ENCODE peak calls at places on chromosomes 12 and 14, in four cellular contexts. One of them, this sample, is unnamed.

GRCh38 chr12:40152783-40153383 is 47.0 kb upstream of the SLC2A13 start:
- DNase-seq in GM12878: no peak
- DNase-seq in K562: peak; percentile 9
- DNase-seq in H1: no peak
- DNase-seq in this sample: peak; percentile 32

GRCh38 chr14:94906577-94906976 is 136.7 kb upstream of the GSC start:
- DNase-seq in GM12878: no peak
- DNase-seq in K562: no peak
- DNase-seq in H1: no peak
- DNase-seq in this sample: no peak

GRCh38 chr12:64937466-64937865 is 113.0 kb downstream of the TBC1D30 start:
- DNase-seq in GM12878: no peak
- DNase-seq in K562: no peak
- DNase-seq in H1: no peak
- DNase-seq in this sample: no peak

GRCh38 chr12:56980941-56981530 is 23.6 kb upstream of the RDH16 start:
- DNase-seq in GM12878: no peak
- DNase-seq in K562: no peak
- DNase-seq in H1: no peak
- DNase-seq in this sample: no peak

GRCh38 chr12:51865757-51866270 is 17.3 kb upstream of the FIGNL2 start:
- DNase-seq in GM12878: no peak
- DNase-seq in K562: no peak
- DNase-seq in H1: no peak
- DNase-seq in this sample: no peak

GRCh38 chr14:65280653-65281052 is 131.9 kb upstream of the FUT8 start:
- DNase-seq in GM12878: no peak
- DNase-seq in K562: no peak
- DNase-seq in H1: no peak
- DNase-seq in this sample: no peak

GRCh38 chr12:109554761-109555160 is 18.5 kb downstream of the MMAB start:
- DNase-seq in GM12878: no peak
- DNase-seq in K562: no peak
- DNase-seq in H1: no peak
- DNase-seq in this sample: no peak

GRCh38 chr14:38254565-38255407 is 1.1 kb downstream of the CLEC14A start:
- DNase-seq in GM12878: no peak
- DNase-seq in K562: no peak
- DNase-seq in H1: peak; percentile 19
- DNase-seq in this sample: no peak

GRCh38 chr12:98894412-98895085 is 249.5 kb downstream of the APAF1 start:
- DNase-seq in GM12878: no peak
- DNase-seq in K562: no peak
- DNase-seq in H1: no peak
- DNase-seq in this sample: no peak

GRCh38 chr14:90870950-90871604 is 54.8 kb upstream of the TTC7B start:
- DNase-seq in GM12878: no peak
- DNase-seq in K562: no peak
- DNase-seq in H1: no peak
- DNase-seq in this sample: peak; percentile 6

GRCh38 chr12:52221912-52222457 is 11.1 kb upstream of the KRT7 start:
- DNase-seq in GM12878: no peak
- DNase-seq in K562: peak; percentile 45
- DNase-seq in H1: peak; percentile 44
- DNase-seq in this sample: peak; percentile 25

GRCh38 chr12:120496353-120497340 is 734 bp downstream of the DYNLL1 start:
- DNase-seq in GM12878: no peak
- DNase-seq in K562: peak; percentile 82
- DNase-seq in H1: no peak
- DNase-seq in this sample: peak; percentile 56

GRCh38 chr12:54991161-54991991 is 6.8 kb upstream of the TESPA1 start:
- DNase-seq in GM12878: peak; percentile 56
- DNase-seq in K562: no peak
- DNase-seq in H1: no peak
- DNase-seq in this sample: no peak

GRCh38 chr14:31025335-31026075 is at the start of gene AP4S1:
- DNase-seq in GM12878: no peak
- DNase-seq in K562: peak; percentile 37
- DNase-seq in H1: no peak
- DNase-seq in this sample: no peak

GRCh38 chr12:113537751-113538087 is 66.0 kb upstream of the LHX5 start:
- DNase-seq in GM12878: no peak
- DNase-seq in K562: no peak
- DNase-seq in H1: no peak
- DNase-seq in this sample: no peak

GRCh38 chr14:89911018-89911919 is 43.3 kb downstream of the EFCAB11 start:
- DNase-seq in GM12878: no peak
- DNase-seq in K562: no peak
- DNase-seq in H1: peak; percentile 44
- DNase-seq in this sample: peak; percentile 75

GRCh38 chr14:100589071-100589759 is 2.0 kb upstream of the BEGAIN start:
- DNase-seq in GM12878: no peak
- DNase-seq in K562: no peak
- DNase-seq in H1: no peak
- DNase-seq in this sample: no peak

GRCh38 chr12:49342066-49342913 is 4.4 kb upstream of the DNAJC22 start:
- DNase-seq in GM12878: no peak
- DNase-seq in K562: peak; percentile 94
- DNase-seq in H1: peak; percentile 93
- DNase-seq in this sample: peak; percentile 66

GRCh38 chr12:49340971-49341776 is 4.2 kb upstream of the C1QL4 start:
- DNase-seq in GM12878: no peak
- DNase-seq in K562: no peak
- DNase-seq in H1: no peak
- DNase-seq in this sample: no peak

GRCh38 chr12:49344486-49345047 is 2.1 kb upstream of the DNAJC22 start:
- DNase-seq in GM12878: no peak
- DNase-seq in K562: no peak
- DNase-seq in H1: no peak
- DNase-seq in this sample: no peak

GRCh38 chr12:49341777-49342065 is 4.7 kb upstream of the C1QL4 start:
- DNase-seq in GM12878: no peak
- DNase-seq in K562: no peak
- DNase-seq in H1: no peak
- DNase-seq in this sample: no peak

GRCh38 chr12:49342914-49343731 is 3.6 kb upstream of the DNAJC22 start:
- DNase-seq in GM12878: no peak
- DNase-seq in K562: peak; percentile 35
- DNase-seq in H1: no peak
- DNase-seq in this sample: no peak
- TF ChIP-seq CHD1 in GM12878: no peak
- TF ChIP-seq CHD1 in K562: no peak
- TF ChIP-seq CHD1 in H1: no peak
- TF ChIP-seq CHD1 in this sample: no peak

GRCh38 chr12:131912526-131913274 is 16.4 kb upstream of the PUS1 start:
- DNase-seq in GM12878: no peak
- DNase-seq in K562: no peak
- DNase-seq in H1: no peak
- DNase-seq in this sample: peak; percentile 85
- TF ChIP-seq CHD1 in GM12878: no peak
- TF ChIP-seq CHD1 in K562: no peak
- TF ChIP-seq CHD1 in H1: no peak
- TF ChIP-seq CHD1 in this sample: no peak

GRCh38 chr12:32196250-32197198 is 89.9 kb downstream of the BICD1 start:
- DNase-seq in GM12878: no peak
- DNase-seq in K562: no peak
- DNase-seq in H1: no peak
- DNase-seq in this sample: no peak

GRCh38 chr12:32197421-32197820 is 90.8 kb downstream of the BICD1 start:
- DNase-seq in GM12878: no peak
- DNase-seq in K562: no peak
- DNase-seq in H1: no peak
- DNase-seq in this sample: peak; percentile 41

GRCh38 chr12:32201096-32201495 is 94.4 kb downstream of the BICD1 start:
- DNase-seq in GM12878: no peak
- DNase-seq in K562: no peak
- DNase-seq in H1: no peak
- DNase-seq in this sample: no peak

GRCh38 chr12:32198555-32198954 is 91.9 kb downstream of the BICD1 start:
- DNase-seq in GM12878: no peak
- DNase-seq in K562: no peak
- DNase-seq in H1: no peak
- DNase-seq in this sample: peak; percentile 66

DNA sequence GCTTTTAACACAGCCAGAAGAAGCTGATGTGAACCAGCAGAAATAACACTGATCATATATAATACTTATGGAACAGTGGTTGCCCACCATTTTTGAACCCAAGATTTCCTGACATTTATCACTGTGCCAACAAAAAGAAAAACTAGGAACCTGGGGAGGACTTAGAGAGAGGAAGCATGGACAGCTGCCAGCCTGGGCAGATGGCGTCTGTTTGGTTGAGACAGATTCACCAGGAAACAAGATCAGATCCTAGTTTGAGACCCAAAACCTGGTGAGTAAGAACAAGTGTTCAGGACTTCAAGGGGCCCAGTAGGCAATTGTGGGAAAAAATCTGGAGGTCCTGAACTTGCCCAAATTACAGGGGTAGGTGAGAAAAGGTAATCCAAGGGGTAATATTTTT is 95.3 kb downstream of the BICD1 start:
- DNase-seq in GM12878: no peak
- DNase-seq in K562: no peak
- DNase-seq in H1: no peak
- DNase-seq in this sample: no peak
- TF ChIP-seq CHD1 in GM12878: no peak
- TF ChIP-seq CHD1 in K562: no peak
- TF ChIP-seq CHD1 in H1: no peak
- TF ChIP-seq CHD1 in this sample: no peak

DNA sequence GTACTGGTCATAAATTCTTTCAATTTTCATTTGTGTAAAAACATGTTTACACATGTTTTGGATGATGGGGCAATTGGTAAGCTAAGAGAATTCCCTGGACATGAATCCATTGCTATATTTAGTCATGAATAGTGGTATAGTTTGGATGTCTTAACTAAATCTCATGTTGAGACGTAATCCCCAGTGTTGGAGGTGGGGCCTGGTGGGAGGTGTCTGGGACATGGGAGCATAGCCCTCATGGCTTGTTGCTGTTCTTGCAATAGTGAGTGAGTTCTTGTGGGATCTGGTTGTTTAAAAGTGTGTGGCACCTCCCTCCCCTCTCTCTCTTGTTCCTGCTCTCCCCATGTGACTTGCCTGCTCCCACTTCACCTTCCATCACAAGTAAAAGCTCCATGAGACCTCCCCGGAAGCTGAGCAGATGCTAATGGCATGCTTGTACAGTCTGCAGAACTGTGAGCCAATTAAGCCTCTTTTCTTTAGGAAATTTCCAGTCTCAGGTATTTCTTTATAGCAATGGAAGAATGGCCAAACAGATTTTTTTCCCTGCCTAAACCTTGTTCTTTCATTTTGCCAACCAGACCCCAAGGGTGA is 33.6 kb downstream of the CTSG start:
- DNase-seq in GM12878: no peak
- DNase-seq in K562: no peak
- DNase-seq in H1: no peak
- DNase-seq in this sample: peak; percentile 12
- TF ChIP-seq CHD1 in GM12878: no peak
- TF ChIP-seq CHD1 in K562: no peak
- TF ChIP-seq CHD1 in H1: no peak
- TF ChIP-seq CHD1 in this sample: no peak

GRCh38 chr12:41919526-41920305 is 225.0 kb downstream of the GXYLT1 start:
- DNase-seq in GM12878: no peak
- DNase-seq in K562: no peak
- DNase-seq in H1: no peak
- DNase-seq in this sample: no peak
- TF ChIP-seq CHD1 in GM12878: no peak
- TF ChIP-seq CHD1 in K562: no peak
- TF ChIP-seq CHD1 in H1: no peak
- TF ChIP-seq CHD1 in this sample: no peak

DNA sequence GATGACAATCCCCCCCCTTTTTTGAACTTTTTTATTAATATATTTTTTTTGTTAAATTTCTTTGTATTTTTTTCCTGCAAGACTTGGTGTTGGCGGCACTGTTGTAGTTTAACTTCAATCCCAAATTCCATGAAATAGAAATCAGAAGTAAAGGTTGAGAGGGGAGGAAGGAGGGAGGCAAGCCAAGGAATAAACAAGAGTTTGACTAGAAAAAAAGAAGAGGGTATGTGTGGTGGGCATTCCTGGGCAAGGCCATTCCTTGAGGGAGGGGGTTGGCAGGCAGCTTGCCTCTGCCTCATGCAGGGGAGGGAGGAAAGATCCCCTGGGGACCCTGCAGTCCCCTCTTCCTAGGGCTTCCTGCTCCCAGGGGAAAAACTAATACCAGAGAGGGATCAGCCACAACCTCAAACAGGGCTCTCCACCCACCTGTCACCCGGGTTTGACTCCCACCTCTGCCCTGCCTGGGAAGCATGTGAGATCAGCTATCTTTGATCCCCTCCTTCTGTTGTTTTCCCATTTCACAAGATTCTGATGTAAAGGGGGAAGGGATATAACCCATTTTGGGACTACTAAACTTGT is 519 bp upstream of the AP1G2 start:
- DNase-seq in GM12878: no peak
- DNase-seq in K562: no peak
- DNase-seq in H1: no peak
- DNase-seq in this sample: no peak
- TF ChIP-seq CHD1 in GM12878: no peak
- TF ChIP-seq CHD1 in K562: no peak
- TF ChIP-seq CHD1 in H1: no peak
- TF ChIP-seq CHD1 in this sample: no peak

DNA sequence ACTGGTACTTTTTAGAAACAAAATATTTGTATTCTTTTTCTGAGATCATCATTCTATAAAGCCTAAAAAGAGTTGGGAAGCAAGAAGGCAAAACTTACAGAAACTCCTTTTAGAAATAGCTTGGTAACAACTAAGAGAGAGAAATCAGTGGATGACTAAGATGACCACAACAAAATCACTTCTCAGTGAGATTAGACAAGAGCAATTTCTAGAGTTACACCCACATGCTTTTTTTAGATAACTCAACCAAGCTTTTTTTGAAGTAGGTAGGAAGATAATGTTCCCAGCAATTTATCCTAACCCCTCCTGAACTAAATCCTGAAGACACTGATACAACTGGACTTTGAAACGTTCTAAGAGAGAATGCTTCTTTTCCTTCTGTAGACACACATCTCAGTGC is 576.4 kb downstream of the SLC6A15 start:
- DNase-seq in GM12878: no peak
- DNase-seq in K562: no peak
- DNase-seq in H1: no peak
- DNase-seq in this sample: peak; percentile 18
- TF ChIP-seq CHD1 in GM12878: no peak
- TF ChIP-seq CHD1 in K562: no peak
- TF ChIP-seq CHD1 in H1: no peak
- TF ChIP-seq CHD1 in this sample: no peak

DNA sequence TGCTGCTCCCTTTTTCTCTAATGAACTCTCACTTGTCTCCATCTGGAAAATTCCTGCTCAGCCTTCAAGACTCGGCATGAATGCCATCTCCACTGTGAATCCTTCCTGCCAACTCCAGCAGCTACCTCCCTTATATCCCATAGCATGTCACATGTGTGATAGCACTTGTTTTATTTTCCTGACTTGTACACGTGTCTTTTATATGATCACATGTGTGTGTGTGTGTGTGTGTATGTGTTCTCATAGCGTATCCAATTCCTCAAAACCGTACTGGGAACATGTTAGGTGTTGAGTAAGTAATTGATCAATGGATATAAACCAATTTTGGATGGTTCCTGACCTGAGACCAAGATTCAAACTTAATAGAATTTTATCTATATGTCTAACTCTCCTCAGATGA is 1107.7 kb downstream of the GALC start:
- DNase-seq in GM12878: no peak
- DNase-seq in K562: no peak
- DNase-seq in H1: no peak
- DNase-seq in this sample: no peak
- TF ChIP-seq CHD1 in GM12878: no peak
- TF ChIP-seq CHD1 in K562: no peak
- TF ChIP-seq CHD1 in H1: no peak
- TF ChIP-seq CHD1 in this sample: no peak

This sample was measured in IMR-90.